ENCODE peak calls at places on chromosomes 2 and 18, in eight cellular contexts. A, E, X, N, L, T, S and Q are unnamed samples.

GRCh38 chr18:57561728-57562423 is 24.6 kb downstream of the FECH start:
- DNase-seq in X (no peak), N (peak; percentile 84), E (peak; percentile 67), A (peak; percentile 16), S (peak; percentile 55), T (no peak), L (no peak), Q (no peak)

GRCh38 chr2:102317715-102318114 is 6.4 kb downstream of the IL1RL1 start:
- DNase-seq in T (no peak), A (no peak), L (no peak), N (peak; percentile 5), S (no peak), E (no peak), X (no peak), Q (no peak)

GRCh38 chr2:99754215-99754614 is 264.4 kb upstream of the REV1 start:
- DNase-seq in A (no peak), N (no peak), X (no peak), L (no peak), S (peak; percentile 70), E (peak; percentile 43), T (no peak), Q (no peak)

GRCh38 chr2:72572501-72572900 is 253.3 kb downstream of the EXOC6B start:
- DNase-seq in S (peak; percentile 61), N (no peak), E (peak; percentile 86), T (no peak), L (no peak), A (no peak), X (no peak), Q (no peak)

GRCh38 chr2:118496870-118497611 is 350.4 kb downstream of the EN1 start:
- DNase-seq in S (no peak), N (no peak), T (no peak), L (no peak), E (no peak), X (no peak), A (no peak), Q (no peak)

GRCh38 chr2:239189711-239190131 is 211.1 kb downstream of the HDAC4 start:
- DNase-seq in T (peak; percentile 6), S (no peak), X (peak; percentile 45), A (no peak), N (no peak), E (no peak), L (no peak), Q (no peak)

GRCh38 chr2:101622633-101623521 is 74.6 kb upstream of the MAP4K4 start:
- DNase-seq in X (no peak), T (no peak), N (no peak), E (no peak), L (no peak), A (no peak), S (no peak), Q (no peak)

GRCh38 chr2:177165103-177165583 is 47.5 kb upstream of the HNRNPA3 start:
- DNase-seq in N (no peak), T (peak; percentile 28), A (no peak), X (no peak), S (peak; percentile 45), L (no peak), E (peak; percentile 67), Q (no peak)

GRCh38 chr2:118618279-118618678 is 229.2 kb downstream of the EN1 start:
- DNase-seq in A (no peak), T (no peak), E (no peak), X (no peak), L (no peak), N (peak; percentile 83), S (no peak), Q (no peak)

GRCh38 chr2:37782721-37783438 is 111.4 kb upstream of the CDC42EP3 start:
- DNase-seq in L (no peak), X (no peak), A (no peak), T (no peak), E (no peak), S (peak; percentile 56), N (no peak), Q (no peak)

GRCh38 chr2:216777637-216778273 is 82.1 kb downstream of the TNP1 start:
- DNase-seq in X (no peak), L (no peak), N (peak; percentile 88), T (no peak), E (peak; percentile 39), S (peak; percentile 49), A (peak; percentile 84), Q (no peak)

GRCh38 chr2:60416221-60417008 is 137.0 kb downstream of the BCL11A start:
- DNase-seq in N (no peak), L (no peak), X (no peak), A (no peak), E (peak; percentile 14), S (peak; percentile 3), T (peak; percentile 81), Q (no peak)

GRCh38 chr2:201669865-201670264 is 26.6 kb upstream of the TMEM237 start:
- DNase-seq in N (no peak), L (no peak), T (no peak), X (no peak), E (no peak), A (no peak), S (no peak), Q (no peak)

GRCh38 chr2:190781604-190782198 is 98.9 kb upstream of the GLS start:
- DNase-seq in E (peak; percentile 84), X (no peak), N (peak; percentile 62), L (no peak), A (peak; percentile 53), T (peak; percentile 57), S (peak; percentile 76), Q (no peak)

GRCh38 chr18:60235164-60235563 is 137.4 kb downstream of the MC4R start:
- DNase-seq in N (no peak), L (no peak), X (no peak), E (no peak), T (no peak), S (no peak), A (no peak), Q (no peak)

GRCh38 chr18:59908790-59909189 is 9.0 kb downstream of the PMAIP1 start:
- DNase-seq in L (no peak), E (no peak), N (no peak), S (peak; percentile 52), A (no peak), T (no peak), X (no peak), Q (no peak)

GRCh38 chr18:52484977-52485376 is 145.0 kb downstream of the DCC start:
- DNase-seq in A (no peak), T (no peak), L (no peak), S (no peak), N (no peak), E (no peak), X (no peak), Q (no peak)

GRCh38 chr2:127721978-127722355 is 20.7 kb downstream of the SFT2D3 start:
- DNase-seq in A (no peak), T (no peak), L (no peak), S (peak; percentile 41), X (no peak), E (no peak), N (no peak), Q (no peak)

GRCh38 chr2:65057391-65058052 is 1.3 kb downstream of the CEP68 start:
- DNase-seq in A (no peak), L (no peak), N (no peak), E (peak; percentile 50), S (peak; percentile 39), X (no peak), T (no peak), Q (peak; percentile 45)

GRCh38 chr2:217017788-217018187 is 157.9 kb upstream of the TNP1 start:
- DNase-seq in S (no peak), N (no peak), A (no peak), X (no peak), L (no peak), E (no peak), T (no peak), Q (no peak)

GRCh38 chr2:133287709-133288108 is 280.6 kb downstream of the NCKAP5 start:
- DNase-seq in E (no peak), T (no peak), N (no peak), A (no peak), X (no peak), S (peak; percentile 96), L (no peak), Q (no peak)

GRCh38 chr2:96138146-96139145 is at the start of gene ASTL:
- DNase-seq in S (peak; percentile 32), N (peak; percentile 79), T (peak; percentile 75), L (no peak), X (peak; percentile 84), A (no peak), E (peak; percentile 56), Q (no peak)

GRCh38 chr2:223055836-223056235 is 3.8 kb downstream of the KCNE4 start:
- DNase-seq in N (no peak), L (no peak), A (no peak), X (no peak), E (peak; percentile 51), T (peak; percentile 54), S (no peak), Q (no peak)

GRCh38 chr2:42567806-42568429 is 514 bp upstream of the MTA3 start:
- DNase-seq in S (no peak), X (no peak), A (no peak), L (no peak), N (peak; percentile 76), T (peak; percentile 38), E (peak; percentile 13), Q (no peak)

GRCh38 chr2:161576421-161576820 is 47.8 kb upstream of the SLC4A10 start:
- DNase-seq in S (no peak), A (peak; percentile 24), X (no peak), T (no peak), E (no peak), L (no peak), N (peak; percentile 45), Q (no peak)

GRCh38 chr2:173448938-173449471 is 94.3 kb downstream of the CDCA7 start:
- DNase-seq in X (peak; percentile 84), A (peak; percentile 85), T (peak; percentile 85), L (no peak), E (peak; percentile 87), N (peak; percentile 91), S (peak; percentile 73), Q (peak; percentile 66)
- TF ChIP-seq CTCF in X (peak; percentile 53), A (peak; percentile 93), T (peak; percentile 63), L (peak; percentile 66), E (peak; percentile 89), N (peak; percentile 75), S (peak; percentile 79), Q (peak; percentile 81)

GRCh38 chr18:79933765-79934164 is 17.7 kb downstream of the SLC66A2 start:
- DNase-seq in S (no peak), E (peak; percentile 52), A (no peak), L (no peak), X (no peak), N (peak; percentile 36), T (peak; percentile 73), Q (no peak)
- TF ChIP-seq CTCF in S (no peak), E (peak; percentile 28), A (no peak), L (no peak), X (no peak), N (peak; percentile 41), T (peak; percentile 69), Q (no peak)

DNA sequence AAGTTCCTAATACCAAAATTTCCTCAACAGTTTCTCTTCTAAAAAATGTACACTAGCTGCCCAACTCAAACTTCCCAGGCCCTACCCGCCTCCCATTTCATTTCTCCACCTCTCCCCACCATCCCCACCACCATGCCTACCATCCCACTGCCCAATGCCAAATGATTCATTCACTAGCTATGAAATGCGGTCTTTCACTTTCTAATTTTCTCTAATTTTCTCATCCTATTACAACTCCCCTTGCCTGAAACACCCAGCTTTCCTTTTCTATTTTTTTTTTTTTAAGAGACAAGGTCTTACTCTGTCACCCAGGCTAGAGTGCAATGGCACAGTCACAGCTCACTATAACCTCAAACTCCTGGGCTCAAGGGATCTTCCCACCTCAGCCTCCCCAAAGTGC is 38.4 kb downstream of the KIDINS220 start:
- DNase-seq in E (no peak), N (no peak), T (no peak), S (no peak), L (no peak), A (no peak), X (no peak), Q (no peak)
- TF ChIP-seq CTCF in E (no peak), N (no peak), T (no peak), S (no peak), L (no peak), A (no peak), X (no peak), Q (no peak)

GRCh38 chr18:61993831-61994230 is 101.0 kb upstream of the RNF152 start:
- DNase-seq in T (no peak), L (no peak), E (peak; percentile 59), S (no peak), X (no peak), N (no peak), A (no peak), Q (no peak)
- TF ChIP-seq CTCF in T (no peak), L (no peak), E (no peak), S (no peak), X (no peak), N (no peak), A (no peak), Q (no peak)